ENCODE peak calls at places on chromosomes 2 and 18, in ten cellular contexts. P, M, U, B, V, Q, S, E, Z and C are unnamed samples.

GRCh38 chr2:199303814-199304213 is 153.9 kb downstream of the SATB2 start:
- DNase-seq in P (no peak), Q (no peak), M (no peak), S (peak; percentile 95), B (peak; percentile 31), U (peak; percentile 90), V (peak; percentile 70), Z (no peak), E (peak; percentile 64), C (no peak)

GRCh38 chr2:159077869-159078268 is 109.4 kb downstream of the TANC1 start:
- DNase-seq in U (no peak), Q (no peak), S (no peak), V (no peak), P (no peak), E (no peak), M (no peak), B (no peak), Z (no peak), C (no peak)

GRCh38 chr18:48529796-48530195 is 9.0 kb upstream of the CTIF start:
- DNase-seq in E (peak; percentile 87), U (peak; percentile 76), P (no peak), V (no peak), B (peak; percentile 37), M (no peak), Q (no peak), Z (no peak), S (peak; percentile 39), C (no peak)

GRCh38 chr2:98985905-98986666 is 50.1 kb upstream of the CRACDL start:
- DNase-seq in Q (no peak), S (no peak), Z (no peak), E (peak; percentile 53), V (no peak), P (no peak), U (peak; percentile 15), B (no peak), M (no peak), C (no peak)

GRCh38 chr2:178641498-178641897 is 161.2 kb downstream of the PLEKHA3 start:
- DNase-seq in P (no peak), M (no peak), V (no peak), Z (no peak), B (no peak), Q (no peak), S (no peak), E (no peak), U (no peak), C (no peak)

GRCh38 chr2:177998006-177998405 is 74.6 kb downstream of the PDE11A start:
- DNase-seq in S (no peak), U (peak; percentile 54), E (peak; percentile 77), B (no peak), P (no peak), V (no peak), Q (no peak), Z (no peak), M (no peak), C (no peak)

GRCh38 chr18:26268454-26268853 is 42.2 kb downstream of the TAF4B start:
- DNase-seq in V (no peak), P (no peak), Z (no peak), Q (no peak), S (no peak), M (no peak), E (peak; percentile 70), U (peak; percentile 80), B (peak; percentile 60), C (no peak)

GRCh38 chr2:170360546-170361358 is 182.8 kb downstream of the MYO3B start:
- DNase-seq in M (no peak), V (no peak), B (no peak), U (no peak), Z (no peak), S (no peak), E (no peak), P (no peak), Q (no peak), C (no peak)

GRCh38 chr2:3042601-3043585 is 334.7 kb downstream of the EIPR1 start:
- DNase-seq in S (no peak), Q (no peak), B (no peak), Z (no peak), M (no peak), V (no peak), U (no peak), P (no peak), E (no peak), C (no peak)

GRCh38 chr2:111116016-111116746 is 4.5 kb upstream of the BCL2L11 start:
- DNase-seq in V (no peak), E (no peak), M (no peak), Z (no peak), P (no peak), S (peak; percentile 17), Q (no peak), B (no peak), U (no peak), C (no peak)

GRCh38 chr2:16005819-16006536 is 65.6 kb downstream of the MYCN start:
- DNase-seq in S (peak; percentile 6), U (peak; percentile 83), M (peak; percentile 92), Z (no peak), E (peak; percentile 3), P (no peak), B (peak; percentile 46), Q (peak; percentile 66), V (peak; percentile 69), C (no peak)

GRCh38 chr2:134217924-134218323 is 35.9 kb upstream of the MGAT5 start:
- DNase-seq in Q (no peak), P (no peak), S (no peak), M (no peak), V (no peak), B (no peak), U (peak; percentile 32), Z (no peak), E (no peak), C (no peak)

GRCh38 chr18:8794133-8794986 is 89.0 kb downstream of the MTCL1 start:
- DNase-seq in S (peak; percentile 81), V (no peak), M (no peak), Q (peak; percentile 66), E (peak; percentile 68), U (peak; percentile 75), B (peak; percentile 18), Z (no peak), P (no peak), C (no peak)

GRCh38 chr18:11672198-11672597 is 16.9 kb upstream of the GNAL start:
- DNase-seq in U (no peak), M (peak; percentile 66), B (no peak), Q (no peak), V (no peak), S (no peak), Z (no peak), E (no peak), P (no peak), C (no peak)

GRCh38 chr2:222358876-222359275 is 60.1 kb upstream of the PAX3 start:
- DNase-seq in Z (peak; percentile 33), V (peak; percentile 68), U (peak; percentile 6), E (no peak), B (peak; percentile 11), S (no peak), P (peak; percentile 19), M (no peak), Q (no peak), C (no peak)

GRCh38 chr2:11303290-11304013 is 41.0 kb downstream of the ROCK2 start:
- DNase-seq in E (no peak), M (no peak), U (no peak), P (no peak), Q (no peak), Z (no peak), V (no peak), B (no peak), S (no peak), C (no peak)

GRCh38 chr18:74540689-74541421 is 6.6 kb downstream of the CNDP1 start:
- DNase-seq in U (no peak), Q (no peak), V (no peak), B (no peak), S (no peak), P (no peak), Z (no peak), E (no peak), M (no peak), C (peak; percentile 55)

GRCh38 chr18:56176750-56177149 is 461.6 kb downstream of the TXNL1 start:
- DNase-seq in S (no peak), Z (no peak), Q (no peak), M (no peak), B (no peak), V (no peak), U (no peak), E (no peak), P (no peak), C (no peak)
- H3K27ac ChIP-seq in S (no peak overlapping the region), Z (no peak overlapping the region), Q (no peak overlapping the region), M (no peak overlapping the region), B (no peak overlapping the region), V (no peak overlapping the region), U (no peak overlapping the region), E (no peak overlapping the region), P (no peak overlapping the region), C (no peak overlapping the region)

DNA sequence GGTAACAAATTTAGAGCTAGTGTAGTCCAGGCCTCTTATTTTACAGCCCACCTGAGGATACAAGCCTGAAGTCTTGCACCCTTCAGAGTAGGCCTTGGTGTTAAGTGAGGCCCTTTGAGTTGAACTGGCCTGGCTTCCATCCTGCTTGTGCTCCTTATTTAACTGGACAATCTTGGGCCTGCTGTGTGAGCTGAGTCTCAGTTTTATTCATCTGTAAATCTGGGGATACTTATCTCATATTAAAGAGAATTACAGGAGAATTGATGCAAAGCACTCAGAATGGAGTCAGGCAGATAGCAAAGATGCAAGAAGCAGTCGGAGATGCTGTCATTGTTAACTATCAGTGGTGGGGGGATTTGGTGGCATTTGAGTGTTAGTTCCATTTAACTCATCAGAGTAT is 36.8 kb downstream of the MFSD6 start:
- DNase-seq in U (no peak), P (no peak), B (no peak), S (no peak), V (no peak), Z (no peak), E (no peak), M (no peak), Q (no peak), C (no peak)
- H3K27ac ChIP-seq in U (no peak overlapping the region), P (no peak overlapping the region), B (no peak overlapping the region), S (no peak overlapping the region), V (no peak overlapping the region), Z (no peak overlapping the region), E (no peak overlapping the region), M (no peak overlapping the region), Q (no peak overlapping the region), C (peak overlapping the region; percentile 26)

DNA sequence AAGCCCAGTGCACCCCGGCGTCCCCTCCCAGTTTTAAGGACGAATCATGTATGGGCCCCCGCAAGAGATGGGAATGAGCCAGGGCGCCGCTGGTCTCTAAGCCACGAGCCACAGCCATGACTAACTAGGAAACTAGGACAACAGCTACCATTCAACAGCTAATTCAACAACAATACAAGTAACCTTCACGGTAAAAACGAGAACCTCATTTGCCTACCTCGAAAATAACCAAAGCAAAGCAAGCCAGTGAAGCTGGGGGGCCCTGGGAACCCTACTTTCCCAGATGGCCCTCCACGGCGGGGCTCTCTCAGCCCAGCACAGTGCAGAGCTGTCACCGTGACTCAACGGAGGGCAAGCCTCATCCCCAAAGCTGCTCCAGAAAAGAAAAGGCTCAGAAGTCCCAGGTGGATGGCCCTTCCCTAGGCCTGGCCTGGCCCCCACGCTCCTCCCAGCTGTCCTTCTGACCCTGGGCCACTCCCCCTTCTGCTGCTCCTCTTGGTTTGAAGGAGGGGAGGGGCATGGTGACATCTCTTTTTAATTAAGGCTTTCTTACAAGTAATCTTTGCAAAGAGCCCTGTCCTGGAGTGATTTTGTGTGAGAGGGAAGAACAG is 126.3 kb downstream of the HDAC4 start:
- DNase-seq in B (peak; percentile 29), P (peak; percentile 79), M (no peak), U (peak; percentile 24), S (peak; percentile 45), E (peak; percentile 25), V (no peak), Q (peak; percentile 48), Z (peak; percentile 83), C (peak; percentile 83)
- H3K27ac ChIP-seq in B (peak overlapping the region; percentile 93), P (peak overlapping the region; percentile 93), M (peak overlapping the region; percentile 81), U (peak overlapping the region; percentile 8), S (peak overlapping the region; percentile 87), E (peak overlapping the region; percentile 89), V (no peak overlapping the region), Q (peak overlapping the region; percentile 45), Z (peak overlapping the region; percentile 82), C (peak overlapping the region; percentile 39)

GRCh38 chr2:227508001-227508400 is 36.0 kb downstream of the AGFG1 start:
- DNase-seq in M (no peak), U (no peak), P (no peak), S (no peak), E (no peak), B (no peak), V (no peak), Q (no peak), Z (no peak), C (no peak)
- H3K27ac ChIP-seq in M (no peak overlapping the region), U (peak overlapping the region; percentile 2), P (no peak overlapping the region), S (no peak overlapping the region), E (no peak overlapping the region), B (no peak overlapping the region), V (no peak overlapping the region), Q (no peak overlapping the region), Z (peak overlapping the region; percentile 70), C (no peak overlapping the region)